ENCODE peak calls at places on chromosomes 7 and 10, in eight cellular contexts. Z is WTC11, J is HFFc6, X is brain microvascular endothelial cell, G is GM23338, E is heart right ventricle, M is progenitor cell of endocrine pancreas, F is H1. V is an unnamed sample.

GRCh38 chr7:36261019-36261754 is 108.1 kb downstream of the EEPD1 start:
- DNase-seq in X (no peak), J (no peak), M (no peak), G (no peak), E (no peak), Z (no peak), F (no peak), V (no peak)

GRCh38 chr10:101126684-101127628 is 4.1 kb upstream of the TLX1 start:
- DNase-seq in F (no peak), J (no peak), M (no peak), E (no peak), X (no peak), Z (no peak), G (no peak), V (no peak)

GRCh38 chr10:109616356-109616755 is 307.0 kb downstream of the XPNPEP1 start:
- DNase-seq in G (no peak), X (no peak), F (no peak), M (no peak), E (no peak), Z (no peak), J (no peak), V (no peak)

GRCh38 chr10:88152720-88153119 is 289.3 kb downstream of the PTEN start:
- DNase-seq in G (no peak), F (no peak), J (peak), X (peak), Z (no peak), E (no peak), M (no peak), V (no peak)

GRCh38 chr10:103745264-103746247 is 109.8 kb downstream of the SH3PXD2A start:
- DNase-seq in X (no peak), G (peak), J (peak), E (no peak), M (no peak), Z (no peak), F (no peak), V (no peak)

GRCh38 chr10:95394161-95394880 is 103.5 kb upstream of the PDLIM1 start:
- DNase-seq in X (no peak), G (no peak), J (no peak), M (no peak), E (no peak), F (no peak), Z (no peak), V (no peak)

GRCh38 chr7:143492799-143493568 is 15.3 kb downstream of the TAS2R41 start:
- DNase-seq in Z (no peak), F (no peak), J (peak), E (no peak), M (no peak), X (no peak), G (no peak), V (no peak)

GRCh38 chr10:89367529-89367928 is 10.3 kb upstream of the IFIT1B start:
- DNase-seq in F (no peak), E (no peak), J (no peak), Z (no peak), M (no peak), G (no peak), X (no peak), V (no peak)

GRCh38 chr7:106316947-106317346 is 32.2 kb upstream of the NAMPT start:
- DNase-seq in G (no peak), Z (no peak), E (no peak), X (no peak), M (no peak), F (no peak), J (no peak), V (no peak)

GRCh38 chr7:76294344-76295024 is 8.0 kb upstream of the HSPB1 start:
- DNase-seq in J (peak), Z (peak), G (peak), F (no peak), X (peak), E (peak), M (no peak), V (peak)

GRCh38 chr10:80416401-80417098 is 8.2 kb downstream of the PRXL2A start:
- DNase-seq in X (peak), G (no peak), E (peak), J (no peak), M (no peak), F (no peak), Z (peak), V (no peak)

GRCh38 chr7:67267914-67268313 is 271.3 kb downstream of the TYW1 start:
- DNase-seq in X (no peak), F (no peak), J (no peak), M (no peak), G (no peak), E (no peak), Z (peak), V (no peak)

GRCh38 chr10:108545921-108546320 is 1377.4 kb downstream of the XPNPEP1 start:
- DNase-seq in F (no peak), E (no peak), Z (peak), J (no peak), M (no peak), G (peak), X (no peak), V (no peak)

GRCh38 chr10:124251317-124251716 is 157.9 kb upstream of the CHST15 start:
- DNase-seq in J (no peak), E (no peak), F (no peak), G (no peak), M (no peak), X (no peak), Z (no peak), V (peak)

GRCh38 chr10:124250506-124250905 is 157.1 kb upstream of the CHST15 start:
- DNase-seq in E (no peak), Z (no peak), J (no peak), F (no peak), G (no peak), M (no peak), X (no peak), V (no peak)

GRCh38 chr10:124249196-124249595 is 155.8 kb upstream of the CHST15 start:
- DNase-seq in J (no peak), F (no peak), G (no peak), E (no peak), X (no peak), Z (no peak), M (no peak), V (no peak)

GRCh38 chr10:124248646-124249045 is 155.2 kb upstream of the CHST15 start:
- DNase-seq in G (no peak), Z (no peak), X (no peak), J (no peak), M (no peak), F (no peak), E (no peak), V (no peak)

DNA sequence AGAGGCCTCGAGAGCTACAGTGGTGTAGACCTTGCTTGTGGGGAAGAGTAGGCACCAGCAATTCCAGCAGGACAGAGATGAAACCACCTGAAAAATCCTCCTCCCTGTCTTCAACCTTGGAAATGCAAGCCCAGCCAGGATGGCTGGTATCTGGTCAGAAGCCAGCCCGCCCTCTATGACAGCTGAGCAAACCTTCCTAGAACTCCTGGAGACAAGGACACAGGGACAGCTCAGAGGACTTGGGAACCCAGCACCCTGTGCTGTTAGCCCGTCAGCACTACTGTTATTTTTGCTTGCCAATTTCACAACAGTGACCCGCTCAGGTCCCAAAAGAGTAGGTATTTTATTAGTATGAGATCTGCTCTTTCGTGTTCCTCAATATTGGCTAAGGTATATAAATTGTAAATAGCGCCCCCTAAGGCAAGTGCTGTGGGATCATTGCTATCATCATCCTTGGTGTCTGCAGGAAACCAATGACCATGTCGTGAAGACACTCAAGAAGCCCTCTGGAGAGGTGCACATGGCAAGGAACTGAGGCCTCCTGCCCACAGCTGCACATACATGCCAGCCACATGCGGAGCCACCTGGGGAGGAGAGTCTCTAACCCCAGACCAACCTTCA is 156.5 kb upstream of the CHST15 start:
- DNase-seq in X (no peak), E (no peak), J (no peak), M (no peak), F (no peak), G (peak), Z (no peak), V (no peak)
- TF ChIP-seq CTCF in X (peak), E (no peak), J (peak), M (no peak), F (no peak), G (peak), Z (peak), V (peak)

DNA sequence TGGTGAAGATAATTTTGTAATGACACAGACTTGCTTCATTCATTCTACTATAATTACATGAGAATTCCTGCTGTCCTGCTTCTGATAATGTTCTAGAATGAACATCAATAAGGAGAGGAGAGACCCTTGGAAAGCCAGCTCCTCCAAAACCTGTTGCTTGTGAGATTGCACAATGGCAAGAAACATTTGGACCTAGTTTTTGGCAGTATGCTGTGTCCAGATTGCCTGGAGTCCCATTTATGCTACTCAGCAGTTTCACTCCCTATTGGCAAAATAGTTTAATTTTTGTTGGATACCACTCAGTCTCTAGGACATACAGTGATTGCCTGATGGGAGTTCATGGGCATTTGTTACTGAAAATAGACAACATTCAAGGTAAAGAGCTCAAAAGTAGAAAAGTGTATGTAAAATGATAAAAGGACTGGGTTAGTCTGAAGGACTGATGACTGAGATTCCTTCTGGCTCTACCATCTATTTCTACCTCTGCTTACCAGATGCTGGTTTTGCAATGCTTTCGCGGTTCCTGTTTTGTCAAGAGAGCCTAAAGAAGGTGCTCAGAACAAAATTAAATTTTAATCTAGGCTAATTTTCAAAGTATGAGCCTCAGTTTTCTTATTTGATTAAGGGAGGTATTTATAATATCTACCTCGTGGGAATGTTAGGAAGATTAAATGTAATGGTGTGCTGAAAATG is 8.0 kb upstream of the ACTR3B start:
- DNase-seq in G (no peak), E (no peak), X (no peak), M (no peak), Z (no peak), F (no peak), J (no peak), V (no peak)
- TF ChIP-seq CTCF in G (no peak), E (no peak), X (no peak), M (no peak), Z (no peak), F (no peak), J (no peak), V (no peak)

GRCh38 chr7:157266272-157266671 is 70.5 kb upstream of the DNAJB6 start:
- DNase-seq in G (no peak), E (no peak), F (no peak), M (no peak), X (no peak), Z (no peak), J (peak), V (no peak)
- TF ChIP-seq CTCF in G (no peak), E (no peak), F (no peak), M (no peak), X (no peak), Z (no peak), J (no peak), V (no peak)

DNA sequence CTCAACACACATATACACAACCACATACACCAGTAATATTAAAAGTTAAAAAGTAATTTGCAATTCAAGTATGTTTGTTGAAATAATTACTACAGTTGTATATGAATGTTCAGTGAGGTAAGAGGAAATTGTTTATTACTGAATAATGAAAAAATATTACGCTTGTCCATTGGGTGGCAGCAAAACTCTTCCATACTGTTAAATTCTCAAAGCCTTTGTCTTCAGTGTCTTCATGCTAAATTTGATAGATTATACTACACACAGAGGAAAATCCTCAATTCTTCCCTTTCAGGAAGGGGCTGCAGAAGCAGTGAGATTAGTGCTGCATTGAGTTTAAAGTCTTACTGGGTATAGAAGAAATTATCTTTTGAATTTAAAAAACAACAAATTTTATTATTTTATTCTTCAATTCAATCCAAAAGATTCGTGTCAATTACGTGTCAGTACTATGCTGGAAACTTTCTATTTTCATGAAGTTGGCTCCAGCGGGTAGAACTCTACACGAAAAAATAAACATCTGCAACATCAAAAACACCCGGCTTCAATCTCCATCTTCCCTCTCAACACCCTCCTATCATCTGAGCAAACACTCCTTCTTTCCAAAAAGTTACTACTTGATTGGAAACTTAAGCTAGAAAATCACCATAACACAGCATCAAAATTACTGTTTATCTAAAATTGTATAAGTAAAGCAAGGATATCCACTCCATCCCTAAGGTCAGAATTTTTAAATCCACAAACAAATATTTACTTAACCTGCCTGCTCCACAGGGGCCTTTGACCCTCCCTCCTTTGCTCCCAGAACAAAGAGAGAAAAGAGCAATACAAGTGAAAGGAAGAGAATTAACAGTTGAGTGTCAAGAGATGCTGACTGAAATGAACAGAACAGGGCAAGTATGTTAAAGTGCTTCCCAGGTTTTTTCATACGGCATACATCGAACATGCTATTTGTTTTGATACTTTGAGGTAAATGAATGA is 37.0 kb upstream of the TES start:
- DNase-seq in E (no peak), M (no peak), Z (no peak), X (no peak), G (peak), F (no peak), J (peak), V (no peak)
- TF ChIP-seq CTCF in E (peak), M (peak), Z (peak), X (peak), G (peak), F (no peak), J (peak), V (peak)

GRCh38 chr10:124018886-124019525 is 74.4 kb downstream of the CHST15 start:
- DNase-seq in X (no peak), G (no peak), Z (no peak), J (no peak), E (peak), M (no peak), F (no peak), V (no peak)

GRCh38 chr10:124014416-124015154 is 78.8 kb downstream of the CHST15 start:
- DNase-seq in E (no peak), X (no peak), Z (no peak), F (no peak), M (no peak), J (no peak), G (no peak), V (no peak)

GRCh38 chr10:124017729-124018128 is 75.7 kb downstream of the CHST15 start:
- DNase-seq in J (no peak), X (no peak), E (peak), M (no peak), F (no peak), Z (no peak), G (no peak), V (no peak)

GRCh38 chr10:124015991-124016390 is 77.4 kb downstream of the CHST15 start:
- DNase-seq in F (no peak), M (no peak), J (no peak), E (no peak), Z (no peak), G (no peak), X (no peak), V (no peak)

GRCh38 chr10:124016795-124017375 is 76.5 kb downstream of the CHST15 start:
- DNase-seq in G (no peak), X (no peak), E (no peak), F (no peak), J (no peak), Z (no peak), M (no peak), V (no peak)
- TF ChIP-seq CTCF in G (no peak), X (no peak), E (no peak), F (no peak), J (no peak), Z (no peak), M (no peak), V (no peak)

GRCh38 chr7:19024261-19024660 is 93.2 kb downstream of the TWIST1 start:
- DNase-seq in J (peak), X (peak), F (no peak), G (no peak), E (no peak), M (no peak), Z (no peak), V (no peak)
- TF ChIP-seq CTCF in J (no peak), X (no peak), F (no peak), G (no peak), E (no peak), M (no peak), Z (no peak), V (no peak)

DNA sequence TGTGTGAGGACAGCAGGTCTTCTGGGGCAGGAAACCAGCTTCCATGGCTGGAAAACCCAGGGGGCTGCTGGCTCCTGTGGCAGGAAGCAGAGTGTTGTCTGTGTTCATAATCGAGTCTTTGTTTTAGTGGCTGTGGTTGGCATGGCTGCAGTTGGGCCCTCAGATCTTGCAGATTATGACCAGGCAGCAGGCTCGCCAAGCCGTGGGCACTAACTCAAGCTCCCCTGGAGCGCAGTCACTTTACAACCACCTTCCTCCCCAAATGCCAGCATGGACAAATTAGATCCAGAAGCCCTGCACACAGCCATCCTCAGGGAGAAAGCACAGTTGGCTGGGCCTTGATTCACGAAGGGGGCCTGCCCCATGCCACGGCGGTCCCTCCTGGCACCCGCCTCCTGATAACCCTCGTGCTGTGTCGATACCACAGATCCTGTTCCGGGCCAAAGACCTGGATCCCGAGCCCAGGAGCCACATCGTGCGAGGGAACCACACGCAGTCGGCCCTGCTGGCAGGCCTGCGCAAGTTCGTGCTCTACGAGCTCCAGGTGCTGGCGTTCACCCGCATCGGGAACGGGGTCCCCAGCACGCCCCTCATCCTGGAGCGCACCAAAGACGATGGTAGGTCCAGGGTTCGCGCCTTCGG is 552.5 kb upstream of the FOXK1 start:
- DNase-seq in F (no peak), J (no peak), E (no peak), X (no peak), M (no peak), Z (no peak), G (peak), V (no peak)
- TF ChIP-seq CTCF in F (no peak), J (no peak), E (no peak), X (no peak), M (no peak), Z (no peak), G (no peak), V (no peak)

GRCh38 chr10:23156447-23157150 is 35.5 kb upstream of the PTF1A start:
- DNase-seq in E (no peak), F (no peak), J (no peak), X (no peak), G (no peak), M (no peak), Z (no peak), V (no peak)

GRCh38 chr10:23155166-23155565 is 36.9 kb upstream of the PTF1A start:
- DNase-seq in F (no peak), E (no peak), M (no peak), X (no peak), J (no peak), Z (no peak), G (no peak), V (no peak)

GRCh38 chr10:23157239-23157661 is 34.9 kb upstream of the PTF1A start:
- DNase-seq in E (no peak), G (no peak), Z (no peak), M (no peak), F (no peak), J (no peak), X (no peak), V (no peak)

GRCh38 chr10:23158370-23158769 is 33.7 kb upstream of the PTF1A start:
- DNase-seq in E (no peak), F (no peak), J (peak), Z (peak), G (peak), M (peak), X (peak), V (no peak)

DNA sequence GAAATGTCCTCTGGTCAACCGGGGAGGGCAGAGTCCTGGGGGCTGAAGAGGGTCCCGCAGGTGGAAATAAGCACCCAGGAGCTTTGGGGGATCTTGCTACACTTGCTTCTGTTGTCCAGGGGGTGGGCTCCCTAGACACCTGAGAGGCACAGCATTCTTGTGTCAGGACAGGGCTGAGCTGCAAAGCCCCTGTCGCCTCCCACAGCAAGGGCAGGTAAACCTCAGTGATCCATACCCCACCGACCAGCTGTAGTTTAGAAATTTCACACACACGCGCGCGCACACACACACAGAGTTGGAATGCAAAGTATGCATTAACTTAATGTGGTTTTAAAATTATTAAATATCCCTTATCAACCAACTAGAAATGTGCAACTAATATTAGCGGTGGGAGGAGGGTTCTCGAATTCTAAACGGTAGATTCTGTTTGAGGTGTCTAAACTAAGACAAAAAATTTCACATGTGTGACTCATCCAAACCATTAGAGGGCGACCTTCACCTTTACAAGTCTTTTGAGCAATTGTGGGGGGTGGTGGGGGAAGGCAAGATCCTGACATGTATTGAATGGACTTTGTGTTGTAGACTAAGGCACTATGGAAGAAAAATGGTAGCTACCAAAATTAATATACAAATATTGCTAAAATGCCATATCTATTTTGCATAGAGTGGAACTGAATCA is 34.3 kb upstream of the PTF1A start:
- DNase-seq in F (no peak), G (peak), X (peak), Z (no peak), M (no peak), E (no peak), J (peak), V (no peak)
- TF ChIP-seq CTCF in F (peak), G (peak), X (peak), Z (no peak), M (no peak), E (no peak), J (no peak), V (no peak)